ENCODE peak calls at places on chromosomes 6 and 20, in four cellular contexts. J is K562, P is HepG2, B is GM12878. Q is an unnamed sample.

GRCh38 chr6:126307859-126308258 is 32.1 kb upstream of the CENPW start:
- DNase-seq in J (no peak), P (no peak), B (no peak), Q (no peak)

GRCh38 chr6:91482498-91482897 is 895.6 kb upstream of the MAP3K7 start:
- DNase-seq in J (no peak), P (no peak), B (peak), Q (no peak)

GRCh38 chr6:138454976-138455706 is 44.2 kb downstream of the NHSL1 start:
- DNase-seq in J (no peak), P (no peak), B (peak), Q (no peak)

GRCh38 chr20:47817573-47817972 is 32.3 kb upstream of the SULF2 start:
- DNase-seq in J (no peak), P (no peak), B (no peak), Q (no peak)

GRCh38 chr6:25053875-25054371 is 118.2 kb upstream of the RIPOR2 start:
- DNase-seq in J (no peak), P (no peak), B (no peak), Q (no peak)

GRCh38 chr20:52532674-52533073 is 341.1 kb upstream of the ZFP64 start:
- DNase-seq in J (no peak), P (no peak), B (no peak), Q (no peak)

GRCh38 chr20:1809121-1809520 is 86.1 kb upstream of the SIRPA start:
- DNase-seq in J (no peak), P (peak), B (no peak), Q (no peak)

GRCh38 chr6:64590965-64591364 is 955.4 kb downstream of the PHF3 start:
- DNase-seq in J (no peak), P (no peak), B (no peak), Q (no peak)

GRCh38 chr20:45346851-45347250 is 1.4 kb downstream of the SDC4 start:
- DNase-seq in J (no peak), P (no peak), B (no peak), Q (no peak)
- TF ChIP-seq TARDBP in J (no peak), P (no peak), B (no peak), Q (no peak)

GRCh38 chr20:12179692-12180091 is 262.0 kb downstream of the BTBD3 start:
- DNase-seq in J (no peak), P (no peak), B (no peak), Q (no peak)

GRCh38 chr20:12175538-12175937 is 257.8 kb downstream of the BTBD3 start:
- DNase-seq in J (no peak), P (no peak), B (no peak), Q (no peak)

GRCh38 chr20:12177657-12178293 is 260.1 kb downstream of the BTBD3 start:
- DNase-seq in J (no peak), P (peak), B (no peak), Q (no peak)

DNA sequence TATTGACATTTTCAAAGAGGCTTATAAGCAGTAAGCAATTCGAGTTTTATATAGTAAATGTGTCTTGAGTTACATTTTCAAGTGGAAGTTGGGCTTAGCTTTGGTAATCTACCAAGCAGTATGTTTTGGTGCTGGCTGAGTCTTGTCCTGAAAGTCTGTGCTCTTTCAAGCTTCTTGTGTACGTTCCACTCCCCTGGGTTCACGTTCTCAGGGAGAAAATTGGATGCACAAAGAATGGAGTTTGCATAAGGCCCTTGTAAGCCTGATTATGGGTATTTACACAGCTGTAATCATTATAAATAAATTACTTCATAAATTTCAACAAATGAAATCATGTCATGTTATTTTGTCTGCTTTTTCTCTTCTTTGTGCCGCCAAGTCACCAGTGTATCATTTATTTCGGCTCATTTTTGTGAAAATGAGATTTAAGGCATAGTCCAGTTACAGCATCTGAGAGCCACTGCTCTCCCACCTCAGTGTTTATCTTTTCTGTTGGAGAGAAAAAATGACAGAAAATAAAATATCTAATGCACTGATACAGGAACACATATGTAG is 262.5 kb downstream of the BTBD3 start:
- DNase-seq in J (no peak), P (no peak), B (no peak), Q (no peak)
- TF ChIP-seq TARDBP in J (no peak), P (no peak), B (no peak), Q (no peak)

DNA sequence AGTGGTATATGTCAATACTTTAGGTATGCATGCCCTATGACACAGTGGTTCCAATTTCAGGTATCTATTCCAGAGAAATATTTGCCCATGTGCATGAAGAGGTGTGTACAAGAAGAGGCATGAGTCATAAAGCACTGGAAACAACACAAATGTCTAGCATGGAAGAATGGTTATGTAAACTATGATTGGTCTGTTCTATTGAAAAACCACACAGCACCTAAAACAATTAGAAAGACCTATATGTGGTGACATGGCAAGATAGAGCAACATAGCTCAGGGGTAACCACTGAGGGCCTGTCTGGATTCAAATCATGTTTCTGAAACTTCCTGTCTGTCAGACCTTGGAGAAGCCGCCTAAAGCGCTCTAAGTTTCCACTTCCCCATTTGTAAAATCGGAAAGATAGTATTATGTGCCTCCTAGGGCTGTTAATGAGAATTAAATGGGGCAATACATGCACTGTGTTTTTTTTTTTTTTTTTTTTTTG is 76.0 kb upstream of the SHLD1 start:
- DNase-seq in J (no peak), P (peak), B (peak), Q (no peak)
- TF ChIP-seq TARDBP in J (no peak), P (no peak), B (no peak), Q (no peak)

GRCh38 chr6:160088069-160088773 is 33.4 kb upstream of the SLC22A1 start:
- DNase-seq in J (peak), P (peak), B (no peak), Q (peak)
- TF ChIP-seq TARDBP in J (no peak), P (no peak), B (no peak), Q (no peak)

GRCh38 chr6:83474309-83474708 is 38.0 kb upstream of the PRSS35 start:
- DNase-seq in J (no peak), P (no peak), B (no peak), Q (no peak)
- TF ChIP-seq TARDBP in J (no peak), P (no peak), B (no peak), Q (no peak)

GRCh38 chr20:33443006-33443511 is 504 bp downstream of the SNTA1 start:
- DNase-seq in J (peak), P (no peak), B (no peak), Q (peak)
- TF ChIP-seq TARDBP in J (no peak), P (no peak), B (no peak), Q (no peak)

GRCh38 chr20:35363190-35363589 is 48.6 kb downstream of the UQCC1 start:
- DNase-seq in J (no peak), P (no peak), B (no peak), Q (no peak)
- TF ChIP-seq TARDBP in J (no peak), P (no peak), B (no peak), Q (no peak)

GRCh38 chr6:163415176-163415619 is 680 bp downstream of the QKI start:
- DNase-seq in J (peak), P (no peak), B (no peak), Q (no peak)

GRCh38 chr6:163415620-163416379 is 1.3 kb downstream of the QKI start:
- DNase-seq in J (peak), P (peak), B (peak), Q (peak)

GRCh38 chr6:163417595-163417994 is 3.1 kb downstream of the QKI start:
- DNase-seq in J (no peak), P (no peak), B (no peak), Q (no peak)

GRCh38 chr6:163416380-163416629 is 1.8 kb downstream of the QKI start:
- DNase-seq in J (no peak), P (no peak), B (no peak), Q (no peak)

GRCh38 chr6:163416640-163417253 is 2.2 kb downstream of the QKI start:
- DNase-seq in J (no peak), P (peak), B (no peak), Q (no peak)
- TF ChIP-seq TARDBP in J (no peak), P (no peak), B (no peak), Q (no peak)

Q was measured in HEK293T.